ENCODE peak calls at places on chromosomes 16 and 17, in six cellular contexts. J, Z, O, N, U and Q are unnamed samples.

GRCh38 chr16:4801962-4802658 is at the start of gene ROGDI:
- DNase-seq in J (peak; percentile 80), Z (peak; percentile 64), O (peak; percentile 87), N (peak; percentile 96), U (peak; percentile 73), Q (peak; percentile 85)

GRCh38 chr17:10197721-10198508 is 491 bp downstream of the GAS7 start:
- DNase-seq in J (no peak), Z (peak; percentile 37), O (peak; percentile 68), N (no peak), U (no peak), Q (no peak)

GRCh38 chr16:85384831-85385462 is 228.2 kb upstream of the GSE1 start:
- DNase-seq in J (no peak), Z (no peak), O (peak; percentile 29), N (peak; percentile 55), U (no peak), Q (peak; percentile 75)

GRCh38 chr17:1630662-1631061 is 2.0 kb upstream of the SLC43A2 start:
- DNase-seq in J (no peak), Z (no peak), O (no peak), N (no peak), U (no peak), Q (no peak)

GRCh38 chr17:77889866-77890760 is 68.4 kb upstream of the TNRC6C start:
- DNase-seq in J (no peak), Z (no peak), O (no peak), N (no peak), U (no peak), Q (no peak)

GRCh38 chr17:64081802-64082799 is 47.8 kb downstream of the ERN1 start:
- DNase-seq in J (peak; percentile 93), Z (peak; percentile 65), O (no peak), N (no peak), U (no peak), Q (no peak)

GRCh38 chr16:75620326-75621169 is 2.5 kb downstream of the ADAT1 start:
- DNase-seq in J (no peak), Z (no peak), O (no peak), N (peak; percentile 34), U (no peak), Q (no peak)

GRCh38 chr17:47850692-47851573 is at the start of gene SP6:
- DNase-seq in J (peak; percentile 77), Z (no peak), O (no peak), N (peak; percentile 91), U (no peak), Q (peak; percentile 80)

GRCh38 chr17:17957584-17957916 is 14.7 kb downstream of the TOM1L2 start:
- DNase-seq in J (no peak), Z (no peak), O (no peak), N (no peak), U (no peak), Q (no peak)

GRCh38 chr17:47733414-47734288 is 615 bp downstream of the TBX21 start:
- DNase-seq in J (no peak), Z (no peak), O (no peak), N (no peak), U (no peak), Q (peak; percentile 22)

GRCh38 chr17:21301593-21302550 is 17.4 kb downstream of the MAP2K3 start:
- DNase-seq in J (no peak), Z (no peak), O (peak; percentile 57), N (no peak), U (no peak), Q (no peak)

DNA sequence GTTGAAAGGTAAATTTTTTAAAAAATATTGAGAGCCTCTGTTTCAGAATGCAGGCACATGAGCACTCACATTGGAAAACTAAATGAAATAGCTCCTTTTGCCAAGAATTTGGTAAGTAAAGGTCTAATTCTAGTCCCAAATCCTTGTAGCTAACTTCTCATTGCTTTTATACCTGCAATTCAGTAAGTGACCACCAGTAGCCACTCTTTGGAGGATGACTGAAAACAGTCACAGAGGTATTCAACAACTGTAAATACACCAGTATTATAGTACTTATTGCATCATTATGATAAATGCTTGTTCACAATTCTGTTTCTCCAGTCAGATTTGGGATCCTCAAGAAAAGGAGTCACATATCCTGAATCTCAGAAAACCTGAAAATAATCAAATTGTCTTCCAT is 562.4 kb upstream of the CDH11 start:
- DNase-seq in J (no peak), Z (no peak), O (no peak), N (no peak), U (no peak), Q (no peak)
- TF ChIP-seq CTCF in J (no peak), Z (peak; percentile 35), O (no peak), N (no peak), U (no peak), Q (no peak)

GRCh38 chr16:79602615-79603014 is 2.1 kb upstream of the MAF start:
- DNase-seq in J (no peak), Z (no peak), O (no peak), N (no peak), U (no peak), Q (no peak)
- H3K4me3 ChIP-seq in J (no peak overlapping the region), Z (no peak overlapping the region), O (peak overlapping the region; percentile 84), N (peak overlapping the region; percentile 82), U (peak overlapping the region; percentile 89), Q (peak overlapping the region; percentile 79)

GRCh38 chr17:74243013-74243755 is 29.8 kb downstream of the TTYH2 start:
- DNase-seq in J (no peak), Z (no peak), O (peak; percentile 77), N (peak; percentile 28), U (peak; percentile 82), Q (no peak)

GRCh38 chr17:74244128-74244527 is 29.9 kb upstream of the DNAI2 start:
- DNase-seq in J (no peak), Z (no peak), O (no peak), N (no peak), U (no peak), Q (no peak)

GRCh38 chr17:74244543-74244942 is 29.5 kb upstream of the DNAI2 start:
- DNase-seq in J (no peak), Z (no peak), O (no peak), N (peak; percentile 27), U (no peak), Q (no peak)

GRCh38 chr17:74245818-74246204 is 28.2 kb upstream of the DNAI2 start:
- DNase-seq in J (no peak), Z (no peak), O (no peak), N (no peak), U (no peak), Q (no peak)

GRCh38 chr17:74245145-74245817 is 28.8 kb upstream of the DNAI2 start:
- DNase-seq in J (no peak), Z (no peak), O (no peak), N (no peak), U (no peak), Q (no peak)
- H3K4me1 ChIP-seq in J (peaks cover 10% of the 10 kb centered on the region), Z (no peaks in the 10 kb centered on the region), O (peaks cover 41% of the 10 kb centered on the region), N (peaks cover 7% of the 10 kb centered on the region), U (peaks cover 19% of the 10 kb centered on the region), Q (no peaks in the 10 kb centered on the region)

GRCh38 chr16:64470916-64471315 is 650.9 kb downstream of the CDH11 start:
- DNase-seq in J (no peak), Z (no peak), O (no peak), N (no peak), U (no peak), Q (no peak)

GRCh38 chr16:64469351-64469750 is 652.5 kb downstream of the CDH11 start:
- DNase-seq in J (no peak), Z (no peak), O (no peak), N (no peak), U (no peak), Q (no peak)

GRCh38 chr16:64475627-64476351 is 646.1 kb downstream of the CDH11 start:
- DNase-seq in J (no peak), Z (no peak), O (no peak), N (no peak), U (no peak), Q (no peak)

GRCh38 chr16:64468515-64469090 is 653.3 kb downstream of the CDH11 start:
- DNase-seq in J (no peak), Z (no peak), O (no peak), N (no peak), U (no peak), Q (no peak)

DNA sequence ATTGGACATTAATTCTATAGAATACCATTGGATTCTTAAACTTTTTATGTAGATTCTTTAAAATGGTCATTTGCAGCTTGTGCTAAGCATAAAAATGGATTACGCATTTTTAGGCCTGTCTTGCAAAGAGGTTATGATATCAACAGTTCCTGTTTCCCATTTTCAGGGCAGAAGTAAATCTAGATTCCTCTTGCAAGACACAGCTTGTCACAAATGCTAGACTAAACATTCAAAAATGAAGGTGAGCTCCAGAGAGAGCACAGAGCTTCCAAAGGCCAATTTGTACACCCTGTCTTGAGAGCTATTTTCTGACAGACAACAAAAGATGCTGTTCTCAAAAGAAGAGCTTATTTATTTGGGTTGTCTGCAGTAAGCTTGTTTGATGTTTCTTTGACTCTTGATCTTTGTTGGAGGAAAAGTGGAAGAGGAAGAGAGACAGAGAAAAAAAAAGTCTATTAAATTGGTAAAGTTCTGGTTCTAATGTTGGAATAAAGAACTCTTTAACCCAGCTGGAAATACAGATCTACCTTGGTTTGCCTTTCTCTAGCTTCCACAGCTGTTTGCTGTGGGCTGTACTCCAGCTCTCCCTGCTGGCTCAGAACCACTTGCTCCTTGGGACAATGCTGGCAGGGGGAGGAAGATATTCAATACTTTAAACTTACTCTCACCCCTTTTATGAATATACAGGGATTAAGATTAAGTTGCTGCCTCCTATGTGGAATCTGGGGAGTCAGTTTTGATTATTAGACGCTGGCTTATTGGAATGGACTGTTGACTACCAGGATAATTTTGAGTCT is 651.8 kb downstream of the CDH11 start:
- DNase-seq in J (no peak), Z (no peak), O (no peak), N (no peak), U (peak; percentile 37), Q (no peak)
- TF ChIP-seq CTCF in J (no peak), Z (no peak), O (no peak), N (no peak), U (no peak), Q (no peak)

GRCh38 chr17:56910509-56911235 is 3.2 kb downstream of the TRIM25 start:
- DNase-seq in J (no peak), Z (no peak), O (no peak), N (no peak), U (no peak), Q (no peak)
- H3K4me3 ChIP-seq in J (no peak overlapping the region), Z (no peak overlapping the region), O (peak overlapping the region; percentile 96), N (peak overlapping the region; percentile 90), U (no peak overlapping the region), Q (peak overlapping the region; percentile 94)

GRCh38 chr16:69838417-69838990 is 76.4 kb downstream of the WWP2 start:
- DNase-seq in J (no peak), Z (no peak), O (peak; percentile 69), N (no peak), U (peak; percentile 19), Q (no peak)

GRCh38 chr16:69837380-69837779 is 75.2 kb downstream of the WWP2 start:
- DNase-seq in J (no peak), Z (no peak), O (no peak), N (no peak), U (no peak), Q (no peak)

GRCh38 chr16:69840975-69841374 is 78.8 kb downstream of the WWP2 start:
- DNase-seq in J (no peak), Z (no peak), O (no peak), N (peak; percentile 56), U (no peak), Q (no peak)

GRCh38 chr16:69839798-69840409 is 77.8 kb downstream of the WWP2 start:
- DNase-seq in J (peak; percentile 81), Z (no peak), O (peak; percentile 68), N (peak; percentile 76), U (peak; percentile 85), Q (peak; percentile 57)

GRCh38 chr16:69839240-69839688 is 77.1 kb downstream of the WWP2 start:
- DNase-seq in J (peak; percentile 79), Z (no peak), O (no peak), N (no peak), U (no peak), Q (no peak)
- H3K4me1 ChIP-seq in J (peaks cover 69% of the 10 kb centered on the region), Z (no peaks in the 10 kb centered on the region), O (peaks cover 52% of the 10 kb centered on the region), N (peaks cover 20% of the 10 kb centered on the region), U (peaks cover 53% of the 10 kb centered on the region), Q (no peaks in the 10 kb centered on the region)